ENCODE peak calls at places on chromosomes 5 and 9, in five cellular contexts. Q, X, C, U and B are unnamed samples.

GRCh38 chr5:176716320-176716719 is 69.0 kb downstream of the TSPAN17 start:
- DNase-seq in U (no peak), X (no peak), Q (no peak), C (no peak), B (no peak)

GRCh38 chr5:51632794-51633193 is 249.5 kb downstream of the ISL1 start:
- DNase-seq in X (no peak), C (no peak), Q (no peak), U (no peak), B (no peak)

GRCh38 chr9:115614326-115614725 is 496.4 kb upstream of the TNC start:
- DNase-seq in X (no peak), Q (no peak), U (no peak), C (no peak), B (no peak)

GRCh38 chr9:4741365-4742031 is 496 bp upstream of the AK3 start:
- DNase-seq in X (peak; percentile 3), U (peak; percentile 57), Q (peak; percentile 97), C (no peak), B (peak; percentile 83)

GRCh38 chr9:123773783-123774182 is 156.1 kb downstream of the DENND1A start:
- DNase-seq in Q (no peak), U (no peak), C (no peak), X (no peak), B (no peak)

GRCh38 chr5:153256-153655 is 38.0 kb upstream of the LRRC14B start:
- DNase-seq in Q (no peak), X (no peak), C (no peak), U (no peak), B (peak; percentile 28)

GRCh38 chr5:166710275-166710674 is 1581.2 kb upstream of the WWC1 start:
- DNase-seq in U (no peak), C (no peak), Q (no peak), X (no peak), B (no peak)

GRCh38 chr5:59766394-59766793 is 127.1 kb downstream of the PDE4D start:
- DNase-seq in X (no peak), Q (no peak), U (no peak), C (no peak), B (no peak)

GRCh38 chr5:136058031-136058971 is 29.5 kb downstream of the TGFBI start:
- DNase-seq in U (peak; percentile 69), Q (no peak), X (no peak), C (no peak), B (peak; percentile 88)

GRCh38 chr5:115418788-115419187 is 122.3 kb upstream of the CCDC112 start:
- DNase-seq in U (no peak), Q (no peak), C (peak; percentile 80), X (no peak), B (no peak)

GRCh38 chr5:132271251-132272246 is 14.1 kb downstream of the PDLIM4 start:
- DNase-seq in Q (no peak), X (no peak), C (no peak), U (no peak), B (no peak)

GRCh38 chr5:37717613-37718431 is 122.0 kb downstream of the GDNF start:
- DNase-seq in U (no peak), Q (no peak), X (no peak), C (peak; percentile 79), B (no peak)

GRCh38 chr5:34657550-34657921 is 1.4 kb downstream of the RAI14 start:
- DNase-seq in U (no peak), X (no peak), Q (no peak), C (no peak), B (no peak)

GRCh38 chr5:12313602-12314001 is 409.4 kb upstream of the CTNND2 start:
- DNase-seq in C (no peak), U (no peak), Q (no peak), X (no peak), B (no peak)

GRCh38 chr5:92923885-92924284 is 657.1 kb downstream of the NR2F1-AS1 start:
- DNase-seq in U (no peak), X (no peak), C (no peak), Q (no peak), B (no peak)

GRCh38 chr5:135878156-135878620 is 17.5 kb downstream of the IL9 start:
- DNase-seq in Q (no peak), U (no peak), C (no peak), X (no peak), B (no peak)

GRCh38 chr5:27476356-27476988 is 438.1 kb upstream of the CDH9 start:
- DNase-seq in X (no peak), C (no peak), U (no peak), Q (no peak), B (no peak)

GRCh38 chr5:116583085-116583766 is 8.6 kb upstream of the SEMA6A start:
- DNase-seq in U (no peak), X (no peak), C (no peak), Q (no peak), B (no peak)

GRCh38 chr5:168159425-168159824 is 132.0 kb upstream of the WWC1 start:
- DNase-seq in U (no peak), Q (no peak), C (no peak), X (no peak), B (no peak)

GRCh38 chr5:146947181-146947941 is 68.8 kb upstream of the PPP2R2B start:
- DNase-seq in U (no peak), C (no peak), X (no peak), Q (peak; percentile 56), B (no peak)

GRCh38 chr9:113578877-113579269 is 115.3 kb downstream of the RGS3 start:
- DNase-seq in X (peak; percentile 64), Q (peak; percentile 65), C (no peak), U (peak; percentile 66), B (peak; percentile 90)

GRCh38 chr5:150670275-150670960 is 9.4 kb downstream of the MYOZ3 start:
- DNase-seq in Q (no peak), C (no peak), X (no peak), U (no peak), B (no peak)

GRCh38 chr5:157303667-157304327 is 37.9 kb downstream of the CYFIP2 start:
- DNase-seq in X (peak; percentile 45), C (no peak), U (peak; percentile 82), Q (no peak), B (no peak)

GRCh38 chr5:135140805-135141204 is 106.8 kb upstream of the PITX1 start:
- DNase-seq in U (no peak), Q (peak; percentile 25), X (no peak), C (no peak), B (no peak)

GRCh38 chr9:95175523-95175922 is 142.0 kb downstream of the FANCC start:
- DNase-seq in U (no peak), C (peak; percentile 4), Q (no peak), X (no peak), B (no peak)

GRCh38 chr9:128218518-128219389 is 15.6 kb downstream of the DNM1 start:
- DNase-seq in U (peak; percentile 95), Q (peak; percentile 94), X (peak; percentile 86), C (peak; percentile 70), B (peak; percentile 98)

GRCh38 chr5:95375591-95375990 is 15.6 kb upstream of the FAM81B start:
- DNase-seq in Q (peak; percentile 9), C (no peak), U (no peak), X (no peak), B (no peak)

GRCh38 chr9:70053864-70054263 is 10.2 kb downstream of the MAMDC2 start:
- DNase-seq in C (no peak), U (no peak), X (no peak), Q (peak; percentile 4), B (no peak)

GRCh38 chr9:110559869-110560268 is 19.7 kb downstream of the SVEP1 start:
- DNase-seq in Q (no peak), C (no peak), U (no peak), X (no peak), B (no peak)

GRCh38 chr9:134356496-134357470 is 30.5 kb downstream of the RXRA start:
- DNase-seq in U (no peak), Q (peak; percentile 86), X (no peak), C (no peak), B (no peak)

GRCh38 chr5:174719211-174719610 is 5.2 kb upstream of the MSX2 start:
- DNase-seq in X (no peak), C (no peak), Q (no peak), U (no peak), B (no peak)

GRCh38 chr5:152994040-152994439 is 496.4 kb upstream of the GRIA1 start:
- DNase-seq in C (no peak), U (no peak), Q (no peak), X (no peak), B (no peak)

GRCh38 chr5:172801184-172801671 is 30.2 kb upstream of the DUSP1 start:
- DNase-seq in U (no peak), X (no peak), Q (no peak), C (no peak), B (no peak)

GRCh38 chr5:148205044-148205813 is 2.4 kb downstream of the SPINK6 start:
- DNase-seq in X (no peak), Q (peak; percentile 26), C (no peak), U (peak; percentile 22), B (no peak)

GRCh38 chr9:37983381-37984067 is 79.6 kb upstream of the SLC25A51 start:
- DNase-seq in U (no peak), C (no peak), Q (no peak), X (no peak), B (peak; percentile 77)

GRCh38 chr9:93567271-93567959 is 9.0 kb upstream of the PHF2 start:
- DNase-seq in U (no peak), X (no peak), C (no peak), Q (peak; percentile 25), B (peak; percentile 75)

GRCh38 chr5:100826133-100826532 is 76.9 kb downstream of the ST8SIA4 start:
- DNase-seq in Q (no peak), U (no peak), X (no peak), C (no peak), B (no peak)

GRCh38 chr5:657570-657969 is 35.6 kb downstream of the TPPP start:
- DNase-seq in X (no peak), C (no peak), U (peak; percentile 17), Q (no peak), B (no peak)

GRCh38 chr9:134304712-134305111 is 21.5 kb upstream of the RXRA start:
- DNase-seq in C (no peak), Q (no peak), U (peak; percentile 3), X (no peak), B (peak; percentile 75)